ENCODE peak calls at places on chromosomes 12 and 14, in six cellular contexts. U is H9, D is H1, M is IMR-90, G is HCT116, F is hepatocyte. Y is an unnamed sample.

GRCh38 chr14:23379331-23380196 is 2.7 kb downstream of the CMTM5 start:
- DNase-seq in U (peak), D (no peak), M (peak), G (peak), F (peak), Y (peak)

GRCh38 chr14:77140343-77140936 is 1.2 kb downstream of the ZDHHC22 start:
- DNase-seq in U (no peak), D (no peak), M (no peak), G (no peak), F (no peak), Y (no peak)

GRCh38 chr12:52180971-52181628 is 10.7 kb downstream of the KRT80 start:
- DNase-seq in U (no peak), D (no peak), M (peak), G (no peak), F (no peak), Y (peak)

GRCh38 chr12:19970826-19971225 is 397.5 kb upstream of the PDE3A start:
- DNase-seq in U (no peak), D (no peak), M (no peak), G (no peak), F (no peak), Y (no peak)

GRCh38 chr14:100645200-100645985 is 58.2 kb upstream of the BEGAIN start:
- DNase-seq in U (peak), D (peak), M (peak), G (peak), F (peak), Y (peak)

GRCh38 chr12:109440851-109441490 is 36.1 kb downstream of the KCTD10 start:
- DNase-seq in U (no peak), D (no peak), M (no peak), G (no peak), F (peak), Y (no peak)

GRCh38 chr12:127655691-127656090 is 611.3 kb upstream of the TMEM132C start:
- DNase-seq in U (no peak), D (no peak), M (peak), G (no peak), F (no peak), Y (no peak)

GRCh38 chr14:105879867-105880561 is 353.6 kb downstream of the TMEM121 start:
- DNase-seq in U (no peak), D (no peak), M (no peak), G (no peak), F (no peak), Y (peak)

GRCh38 chr14:36451346-36452065 is 68.5 kb downstream of the NKX2-1 start:
- DNase-seq in U (no peak), D (no peak), M (no peak), G (no peak), F (no peak), Y (no peak)

GRCh38 chr12:108341854-108342847 is 3.0 kb upstream of the CMKLR1 start:
- DNase-seq in U (no peak), D (no peak), M (no peak), G (no peak), F (no peak), Y (peak)

GRCh38 chr12:34296143-34297041 is 274.1 kb downstream of the ALG10 start:
- DNase-seq in U (no peak), D (no peak), M (no peak), G (no peak), F (no peak), Y (no peak)

GRCh38 chr14:84025258-84026012 is 1504.5 kb upstream of the FLRT2 start:
- DNase-seq in U (peak), D (no peak), M (no peak), G (no peak), F (no peak), Y (no peak)

GRCh38 chr12:123050331-123050809 is 69.9 kb downstream of the ARL6IP4 start:
- DNase-seq in U (no peak), D (no peak), M (peak), G (no peak), F (no peak), Y (peak)

GRCh38 chr12:2291182-2291832 is 238.5 kb downstream of the CACNA1C start:
- DNase-seq in U (peak), D (no peak), M (no peak), G (peak), F (peak), Y (no peak)

GRCh38 chr12:116714175-116714574 is 23.7 kb downstream of the SPRING1 start:
- DNase-seq in U (no peak), D (no peak), M (no peak), G (no peak), F (no peak), Y (no peak)

GRCh38 chr12:10140001-10140400 is 10.0 kb upstream of the CLEC7A start:
- DNase-seq in U (peak), D (peak), M (peak), G (peak), F (peak), Y (no peak)

GRCh38 chr14:84098261-84098660 is 1431.7 kb upstream of the FLRT2 start:
- DNase-seq in U (no peak), D (no peak), M (no peak), G (no peak), F (no peak), Y (no peak)

GRCh38 chr12:100267603-100268281 is 765 bp downstream of the SCYL2 start:
- DNase-seq in U (no peak), D (no peak), M (peak), G (no peak), F (peak), Y (no peak)

GRCh38 chr14:32950584-32950983 is 11.9 kb downstream of the NPAS3 start:
- DNase-seq in U (no peak), D (no peak), M (no peak), G (no peak), F (no peak), Y (no peak)

GRCh38 chr14:62308927-62309326 is 546.7 kb downstream of the SNAPC1 start:
- DNase-seq in U (no peak), D (no peak), M (no peak), G (no peak), F (no peak), Y (no peak)

GRCh38 chr12:79834712-79835376 is 100.1 kb downstream of the PPP1R12A start:
- DNase-seq in U (no peak), D (no peak), M (no peak), G (no peak), F (no peak), Y (peak)

GRCh38 chr14:99883866-99884650 is 90.8 kb downstream of the EML1 start:
- DNase-seq in U (no peak), D (no peak), M (no peak), G (no peak), F (no peak), Y (peak)

GRCh38 chr14:50768220-50768619 is 62.7 kb downstream of the NIN start:
- DNase-seq in U (no peak), D (no peak), M (no peak), G (no peak), F (no peak), Y (no peak)

GRCh38 chr14:95265106-95266094 is 54.3 kb downstream of the CLMN start:
- DNase-seq in U (peak), D (no peak), M (peak), G (peak), F (peak), Y (peak)

GRCh38 chr12:89138048-89138852 is 214.1 kb downstream of the DUSP6 start:
- DNase-seq in U (no peak), D (no peak), M (peak), G (no peak), F (no peak), Y (peak)

GRCh38 chr12:70875628-70876027 is 44.9 kb downstream of the PTPRR start:
- DNase-seq in U (no peak), D (no peak), M (no peak), G (no peak), F (no peak), Y (peak)

GRCh38 chr14:69231486-69231885 is 28.5 kb upstream of the GALNT16 start:
- DNase-seq in U (no peak), D (no peak), M (no peak), G (no peak), F (no peak), Y (no peak)

GRCh38 chr12:25553083-25553482 is at the start of gene LMNTD1:
- DNase-seq in U (no peak), D (no peak), M (peak), G (no peak), F (peak), Y (peak)

GRCh38 chr12:25552681-25553080 is 402 bp downstream of the LMNTD1 start:
- DNase-seq in U (no peak), D (no peak), M (peak), G (no peak), F (no peak), Y (peak)

GRCh38 chr12:25557830-25558436 is 4.8 kb upstream of the LMNTD1 start:
- DNase-seq in U (no peak), D (no peak), M (peak), G (peak), F (peak), Y (peak)

GRCh38 chr12:25558566-25558965 is 5.5 kb upstream of the LMNTD1 start:
- DNase-seq in U (no peak), D (no peak), M (peak), G (no peak), F (no peak), Y (no peak)

GRCh38 chr12:25556136-25556535 is 3.1 kb upstream of the LMNTD1 start:
- DNase-seq in U (no peak), D (no peak), M (no peak), G (no peak), F (no peak), Y (no peak)
- H2AFZ ChIP-seq in U (no peak), D (no peak), M (no peak), G (no peak), F (no peak), Y (no peak)

DNA sequence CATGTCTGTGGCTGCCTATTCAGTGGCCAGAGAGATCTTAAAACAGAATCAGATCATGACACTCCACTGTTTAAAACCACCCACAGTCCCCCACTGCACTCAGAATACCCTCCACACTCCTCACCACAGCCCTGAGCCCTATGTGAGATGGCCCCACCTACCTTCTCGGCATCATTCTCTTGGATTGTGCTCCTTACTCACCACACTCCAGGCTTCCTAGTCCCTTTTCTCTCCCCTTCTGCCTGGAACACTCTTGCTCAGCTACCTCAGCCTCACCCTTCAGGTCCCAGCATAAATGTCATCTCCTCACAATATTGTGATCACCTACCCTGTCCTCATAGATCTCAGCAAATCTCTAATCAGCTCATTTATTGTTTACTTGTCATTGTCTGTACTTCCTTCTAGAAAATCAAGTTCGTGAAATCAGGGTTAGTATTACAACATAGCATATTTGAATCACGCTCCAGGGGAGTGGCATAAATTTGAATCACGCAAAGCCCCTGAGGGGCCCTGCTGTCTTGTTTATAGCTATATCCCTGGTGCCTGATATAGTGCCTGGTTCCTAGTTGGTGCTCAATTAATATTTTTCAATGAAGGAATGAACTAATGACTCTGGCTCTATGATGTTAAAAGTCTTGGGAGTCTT is 42.8 kb downstream of the SLC35F4 start:
- DNase-seq in U (no peak), D (no peak), M (no peak), G (no peak), F (no peak), Y (peak)
- H2AFZ ChIP-seq in U (no peak), D (no peak), M (no peak), G (no peak), F (no peak), Y (no peak)

DNA sequence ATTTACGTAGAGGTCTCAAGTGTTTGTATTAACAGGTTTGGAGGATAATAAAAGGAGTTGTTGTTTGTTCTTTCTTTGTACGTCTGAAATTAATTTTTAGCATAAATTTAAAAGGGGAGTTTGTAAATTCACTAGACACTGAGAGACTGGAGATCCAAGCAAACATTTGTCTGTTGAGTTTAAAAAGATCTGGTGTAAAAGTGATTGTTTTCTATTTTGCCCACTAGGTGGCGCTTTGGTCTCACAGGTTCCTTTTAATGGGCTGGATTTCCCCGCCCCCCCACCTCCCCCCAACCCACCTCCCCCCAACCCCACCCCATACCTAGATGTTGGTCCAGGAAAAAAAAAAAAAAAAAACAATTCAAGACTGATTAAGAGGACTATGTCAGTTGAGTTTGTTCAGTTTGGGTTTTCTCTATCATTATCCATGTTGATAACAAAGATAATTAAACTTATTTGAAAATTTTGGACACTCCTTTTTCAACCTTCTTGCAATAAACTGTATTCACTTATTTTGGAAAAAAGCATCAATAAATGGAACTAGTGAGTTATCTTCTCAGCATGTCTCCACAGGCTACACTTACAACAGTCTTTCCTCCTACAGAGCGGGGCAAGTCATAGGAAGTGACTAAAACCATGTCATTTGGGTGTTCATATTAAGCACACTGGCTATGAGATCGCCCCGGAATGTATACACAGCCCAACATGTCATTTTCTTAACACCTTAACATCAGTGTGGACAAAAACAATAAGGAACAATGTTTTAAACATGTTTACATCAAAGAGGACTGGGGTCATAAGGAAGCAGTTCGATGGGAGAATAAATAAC is 841.1 kb downstream of the NRXN3 start:
- DNase-seq in U (peak), D (no peak), M (peak), G (no peak), F (peak), Y (no peak)
- H2AFZ ChIP-seq in U (no peak), D (peak), M (no peak), G (no peak), F (no peak), Y (peak)

GRCh38 chr14:102926104-102926503 is 3.6 kb downstream of the AMN start:
- DNase-seq in U (no peak), D (no peak), M (no peak), G (no peak), F (no peak), Y (no peak)

GRCh38 chr14:102927346-102927877 is 4.9 kb downstream of the AMN start:
- DNase-seq in U (no peak), D (no peak), M (no peak), G (peak), F (peak), Y (peak)

GRCh38 chr14:102929349-102930137 is 7.1 kb downstream of the AMN start:
- DNase-seq in U (no peak), D (no peak), M (no peak), G (no peak), F (peak), Y (peak)

GRCh38 chr14:102928412-102929348 is 6.2 kb downstream of the AMN start:
- DNase-seq in U (peak), D (no peak), M (peak), G (peak), F (peak), Y (peak)

DNA sequence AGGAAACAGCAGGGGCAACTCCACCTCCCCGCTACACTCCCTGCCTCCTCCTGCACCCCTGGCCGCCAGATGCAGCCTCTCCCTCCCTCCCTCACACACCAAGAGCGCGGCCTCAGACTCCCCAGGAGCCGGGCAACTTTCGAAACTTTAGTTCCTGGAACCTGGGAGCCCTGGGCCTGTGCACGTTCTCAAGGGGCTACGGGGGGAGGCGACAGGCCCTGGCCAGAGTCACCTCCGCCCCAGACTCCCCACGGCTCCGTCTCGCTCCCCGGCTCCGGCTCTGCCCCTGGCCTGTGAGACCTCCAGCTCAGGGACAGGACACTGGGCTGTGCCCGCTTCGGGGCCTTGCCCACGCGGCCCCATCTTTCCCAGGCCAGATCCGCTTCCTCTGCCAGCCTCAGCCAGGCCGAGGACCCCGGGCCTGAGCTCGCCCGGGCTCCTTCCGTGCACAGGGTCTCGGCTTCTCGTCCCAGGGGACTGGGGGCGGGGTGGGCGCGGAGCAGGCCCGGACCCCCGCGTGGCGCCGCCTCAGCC is 5.5 kb downstream of the AMN start:
- DNase-seq in U (peak), D (no peak), M (no peak), G (no peak), F (peak), Y (no peak)
- H2AFZ ChIP-seq in U (no peak), D (no peak), M (peak), G (no peak), F (peak), Y (no peak)